ENCODE peak calls at places on chromosomes 4 and X, in six cellular contexts. Y, T, D, W, Z and I are unnamed samples.

GRCh38 chr4:186204103-186204559 is 12.8 kb downstream of the CYP4V2 start:
- DNase-seq in Y (peak), D (no peak), Z (peak), W (no peak), T (no peak), I (peak)

GRCh38 chr4:1856071-1856919 is at the start of gene LETM1:
- DNase-seq in T (peak), W (peak), Y (peak), D (peak), Z (peak), I (peak)

GRCh38 chrX:19870206-19870605 is 17.2 kb downstream of the SH3KBP1 start:
- DNase-seq in W (no peak), Z (no peak), T (no peak), Y (no peak), D (no peak), I (no peak)

GRCh38 chr4:11700751-11701226 is 272.1 kb upstream of the HS3ST1 start:
- DNase-seq in T (no peak), W (no peak), D (peak), Z (no peak), Y (peak), I (peak)

GRCh38 chr4:38089961-38090360 is 129.8 kb downstream of the PTTG2 start:
- DNase-seq in D (peak), W (no peak), T (no peak), Z (no peak), Y (no peak), I (no peak)

GRCh38 chrX:129769467-129770154 is 10.1 kb upstream of the SASH3 start:
- DNase-seq in D (no peak), Z (no peak), T (no peak), W (no peak), Y (no peak), I (no peak)

GRCh38 chrX:19514791-19515614 is at the start of gene MAP3K15:
- DNase-seq in W (peak), Y (no peak), T (no peak), Z (peak), D (peak), I (peak)

GRCh38 chr4:127781303-127782024 is 658 bp upstream of the HSPA4L start:
- DNase-seq in W (no peak), Z (no peak), T (peak), D (peak), Y (peak), I (peak)

GRCh38 chrX:19852014-19853005 is 35.1 kb downstream of the SH3KBP1 start:
- DNase-seq in Z (peak), Y (peak), T (no peak), D (peak), W (no peak), I (peak)

GRCh38 chrX:1305411-1305810 is 31.2 kb upstream of the IL3RA start:
- DNase-seq in W (no peak), T (no peak), Z (no peak), D (no peak), Y (no peak), I (no peak)

GRCh38 chr4:46977245-46977644 is 16.1 kb downstream of the GABRA4 start:
- DNase-seq in Z (no peak), Y (no peak), W (no peak), D (no peak), T (no peak), I (no peak)

GRCh38 chr4:84597450-84597849 is 14.5 kb downstream of the CDS1 start:
- DNase-seq in T (no peak), W (no peak), Z (peak), Y (no peak), D (no peak), I (no peak)
- H3K27ac ChIP-seq in T (no peak), W (no peak), Z (peak), Y (no peak), D (no peak), I (peak)

DNA sequence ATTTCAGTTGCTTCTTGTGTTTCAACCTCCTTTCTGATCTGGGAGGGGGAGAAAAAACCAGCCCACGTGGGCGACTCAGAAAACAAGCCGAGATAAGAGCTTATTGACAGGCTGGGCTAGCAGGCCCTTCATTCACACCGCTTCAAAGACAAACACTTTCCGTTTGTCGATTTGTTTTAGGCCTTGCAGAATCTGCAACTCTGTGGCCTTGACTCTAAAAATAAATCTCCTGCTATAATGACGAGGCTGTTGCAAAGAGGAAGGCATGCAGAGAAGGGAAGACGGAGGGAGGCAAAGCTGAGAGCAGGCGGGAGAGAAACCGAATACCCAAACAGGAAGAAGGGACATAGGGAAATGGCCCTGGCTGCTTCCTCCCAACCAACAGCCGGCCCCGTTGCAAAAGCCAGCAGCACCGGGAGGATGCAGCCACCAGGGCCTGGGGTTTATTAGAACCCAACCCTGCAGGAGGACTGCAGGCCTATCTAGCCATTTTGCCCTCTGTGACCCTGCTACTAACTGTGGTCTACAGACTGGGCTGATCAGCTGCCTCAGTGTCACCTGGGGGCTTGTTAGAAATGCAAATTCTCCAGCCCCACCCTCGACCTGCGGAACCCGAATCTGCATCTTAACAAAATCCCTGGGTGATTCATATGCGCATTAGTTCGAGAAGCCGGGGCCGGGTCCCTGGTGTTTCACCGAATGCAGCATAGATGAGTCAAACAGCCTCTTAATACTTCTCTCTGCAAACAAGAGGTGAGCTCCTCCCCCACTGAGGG is 325.5 kb downstream of the BCOR start:
- DNase-seq in Z (peak), W (peak), Y (peak), D (peak), T (no peak), I (no peak)
- H2BK120ac ChIP-seq in Z (no peak), W (no peak), Y (peak), D (peak), T (no peak), I (no peak)

GRCh38 chrX:116317409-116317808 is 119.0 kb upstream of the SLC6A14 start:
- DNase-seq in T (no peak), Y (no peak), D (peak), W (no peak), Z (peak), I (no peak)
- H3K27ac ChIP-seq in T (no peak), Y (no peak), D (no peak), W (no peak), Z (no peak), I (peak)

DNA sequence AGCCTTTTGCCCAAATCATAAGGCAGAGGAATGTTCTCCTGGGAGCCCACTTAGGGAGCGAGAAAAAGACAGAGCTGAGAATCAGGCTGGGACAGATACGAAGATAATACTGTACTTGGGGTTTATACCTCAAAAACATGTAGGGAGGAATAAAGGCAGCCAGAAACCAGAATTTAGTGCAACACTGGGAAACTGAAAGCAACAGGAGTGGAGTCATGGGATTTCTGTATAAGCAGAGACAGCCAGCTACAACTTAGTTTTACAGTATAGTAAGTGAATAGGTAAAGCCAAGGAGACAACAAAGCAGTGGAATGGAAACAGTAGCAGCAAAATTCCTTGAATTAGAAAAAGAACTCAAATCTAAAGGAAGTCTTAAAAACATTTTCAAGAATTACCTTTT is 413.2 kb downstream of the FAT4 start:
- DNase-seq in Y (peak), W (no peak), D (peak), Z (no peak), T (no peak), I (no peak)
- H2BK120ac ChIP-seq in Y (peak), W (no peak), D (no peak), Z (peak), T (no peak), I (no peak)

GRCh38 chr4:7539659-7540058 is 104.9 kb upstream of the PSAPL1 start:
- DNase-seq in D (no peak), W (peak), Z (peak), Y (no peak), T (no peak), I (no peak)
- H3K27ac ChIP-seq in D (no peak), W (no peak), Z (no peak), Y (no peak), T (no peak), I (no peak)

DNA sequence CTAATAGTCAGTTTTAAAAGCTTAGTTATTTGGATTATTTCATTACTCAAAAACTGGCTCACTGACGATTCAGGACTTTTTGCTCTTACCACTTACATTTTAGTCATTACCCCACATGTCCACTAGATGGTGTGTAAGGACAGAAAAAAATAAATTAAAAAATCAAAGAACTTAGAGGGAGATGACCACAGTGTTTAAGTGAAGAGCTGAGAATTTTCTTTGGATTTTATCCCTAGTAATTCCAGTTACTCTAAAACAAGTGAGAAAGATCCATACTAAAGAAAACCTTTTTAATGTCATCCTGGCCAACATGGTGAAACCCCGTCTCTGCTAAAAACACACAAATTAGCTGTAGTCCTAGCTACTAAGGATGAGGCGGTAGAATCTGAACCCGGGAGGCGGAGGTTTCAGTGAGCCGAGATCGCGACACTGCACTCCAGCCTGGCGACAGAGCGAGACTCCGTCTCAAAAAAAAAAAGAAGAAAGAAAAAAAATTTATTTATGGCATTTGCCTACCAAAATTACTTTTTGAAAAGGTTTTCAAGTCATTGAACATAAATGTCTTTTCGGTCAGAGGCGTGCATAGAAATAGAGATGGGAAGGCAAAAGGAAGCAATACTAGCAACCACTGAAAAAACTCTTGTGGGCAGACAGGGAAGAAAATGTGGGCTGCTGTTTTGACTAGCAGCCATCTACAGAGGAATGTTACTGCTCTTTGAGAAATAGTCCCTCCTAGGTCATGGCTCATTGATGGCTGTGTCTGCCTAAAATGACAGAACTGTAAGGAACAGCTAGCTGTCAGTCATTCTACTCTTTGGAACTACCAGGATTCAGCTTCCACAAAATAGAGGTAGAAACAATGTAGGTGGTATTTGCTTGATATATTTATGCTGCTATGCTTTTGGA is 26.6 kb upstream of the TMPRSS11B start:
- DNase-seq in W (peak), Y (peak), T (peak), D (peak), Z (peak), I (peak)
- H2BK120ac ChIP-seq in W (no peak), Y (peak), T (no peak), D (no peak), Z (no peak), I (no peak)

GRCh38 chrX:40104649-40105015 is 6.9 kb upstream of the BCOR start:
- DNase-seq in D (peak), W (no peak), Y (peak), Z (peak), T (no peak), I (peak)

GRCh38 chrX:40106677-40107290 is 9.0 kb upstream of the BCOR start:
- DNase-seq in D (peak), T (no peak), Z (peak), Y (no peak), W (peak), I (no peak)

GRCh38 chrX:40107291-40108083 is 9.7 kb upstream of the BCOR start:
- DNase-seq in Z (peak), W (peak), D (peak), T (no peak), Y (no peak), I (peak)

GRCh38 chrX:40105016-40105790 is 7.4 kb upstream of the BCOR start:
- DNase-seq in D (peak), T (no peak), Z (peak), W (peak), Y (no peak), I (peak)

GRCh38 chrX:40105791-40106676 is 8.3 kb upstream of the BCOR start:
- DNase-seq in Z (peak), Y (no peak), T (no peak), D (peak), W (peak), I (peak)
- H3K27ac ChIP-seq in Z (peak), Y (peak), T (peak), D (peak), W (no peak), I (no peak)

DNA sequence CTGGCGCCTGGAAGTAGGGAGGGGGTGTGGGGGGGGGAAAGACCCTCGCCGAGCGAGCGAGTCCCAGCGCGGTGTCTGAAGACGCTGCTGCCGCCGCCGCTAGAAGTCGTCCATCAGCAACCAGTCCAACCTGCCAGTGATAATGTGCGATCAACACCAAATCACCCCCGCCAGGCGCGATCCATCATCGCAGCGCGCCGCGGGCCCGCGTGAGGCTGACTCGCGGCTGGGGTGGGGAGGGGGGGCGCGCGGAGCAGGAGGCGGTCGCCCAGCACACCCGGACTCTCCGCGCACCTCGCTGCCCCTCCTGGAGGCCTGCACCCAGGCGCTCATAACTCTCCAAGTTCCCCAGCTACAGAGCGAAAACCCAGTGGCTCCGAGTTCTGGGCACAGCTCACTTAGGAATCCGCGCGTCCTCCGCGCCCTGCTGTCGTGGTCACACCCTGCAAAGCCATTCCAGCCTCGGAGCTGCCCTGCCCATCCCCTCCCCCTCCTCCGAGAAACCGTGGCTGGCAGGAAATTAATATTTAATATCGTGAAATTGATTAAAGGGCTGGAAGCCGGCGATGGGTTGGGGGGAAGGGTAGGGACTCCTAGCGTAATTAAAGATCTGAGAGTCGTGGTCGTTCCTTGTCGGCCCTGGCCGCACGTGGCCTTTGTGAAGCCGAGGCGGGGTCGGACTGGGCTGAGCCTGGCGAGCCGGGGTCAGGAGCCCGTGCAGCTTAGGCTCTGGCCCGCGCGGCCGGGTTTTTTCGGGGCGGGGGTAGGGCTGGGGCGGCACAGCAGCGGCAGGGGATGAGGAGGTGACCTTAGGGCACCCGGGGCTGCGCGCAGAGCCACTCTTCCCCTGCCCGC is 58.1 kb upstream of the BCOR start:
- DNase-seq in Z (peak), T (no peak), Y (no peak), D (no peak), W (no peak), I (no peak)
- H2BK120ac ChIP-seq in Z (no peak), T (no peak), Y (no peak), D (peak), W (no peak), I (peak)

DNA sequence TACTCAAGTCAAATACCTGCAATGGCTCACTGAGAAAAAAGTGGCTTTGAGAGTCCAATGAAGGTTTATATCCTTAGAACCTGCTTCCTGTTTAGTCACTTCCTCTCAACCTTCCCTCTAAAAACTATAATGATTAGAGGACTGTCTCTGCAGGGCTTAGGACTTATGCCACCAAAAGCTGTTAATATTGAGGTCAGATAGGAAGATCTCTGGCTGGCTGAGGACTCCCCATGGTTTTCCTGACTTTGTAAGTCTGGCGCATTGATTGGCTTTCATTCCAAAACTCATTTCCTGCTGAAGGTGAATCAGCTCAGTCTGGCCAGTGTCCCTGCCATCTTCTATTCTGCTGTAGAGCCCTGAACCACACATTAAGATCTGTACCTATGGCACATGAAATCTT is 140.9 kb upstream of the ANK2 start:
- DNase-seq in Y (no peak), D (no peak), Z (peak), W (no peak), T (no peak), I (no peak)
- H3K27ac ChIP-seq in Y (no peak), D (no peak), Z (peak), W (no peak), T (no peak), I (no peak)

GRCh38 chr4:57193164-57193810 is 83.1 kb upstream of the IGFBP7 start:
- DNase-seq in Y (no peak), Z (no peak), T (no peak), D (no peak), W (no peak), I (peak)
- H2BK120ac ChIP-seq in Y (no peak), Z (no peak), T (no peak), D (no peak), W (no peak), I (no peak)